ENCODE peak calls at places on chromosomes 3 and 15, in eight cellular contexts. C is suprapubic skin, R is ovary, V is adrenal gland, A is A549, N is left ventricle myocardium inferior, S is H9, J is K562. L is an unnamed sample.

GRCh38 chr3:59818033-59818936 is 768.5 kb upstream of the CFAP20DC start:
- DNase-seq in C (peak; percentile 74), R (peak; percentile 49), V (peak; percentile 80), A (peak; percentile 31), N (peak; percentile 87), S (no peak), J (no peak), L (peak; percentile 89)

GRCh38 chr15:71732636-71733035 is 77.7 kb upstream of the NR2E3 start:
- DNase-seq in C (no peak), R (no peak), V (no peak), A (no peak), N (no peak), S (no peak), J (no peak), L (no peak)

GRCh38 chr15:79025201-79025600 is 65.4 kb downstream of the RASGRF1 start:
- DNase-seq in C (no peak), R (no peak), V (no peak), A (no peak), N (no peak), S (no peak), J (no peak), L (no peak)

GRCh38 chr3:100492059-100492809 is at the start of gene TMEM45A:
- DNase-seq in C (peak; percentile 96), R (peak; percentile 97), V (peak; percentile 96), A (peak; percentile 95), N (peak; percentile 97), S (peak; percentile 97), J (peak; percentile 98), L (peak; percentile 99)

GRCh38 chr3:70979983-70980645 is 603.4 kb downstream of the FOXP1 start:
- DNase-seq in C (no peak), R (no peak), V (no peak), A (no peak), N (no peak), S (no peak), J (no peak), L (no peak)

GRCh38 chr3:21170964-21171363 is 580.0 kb downstream of the ZNF385D start:
- DNase-seq in C (no peak), R (no peak), V (no peak), A (no peak), N (no peak), S (peak; percentile 34), J (no peak), L (no peak)

GRCh38 chr3:13493867-13494441 is 13.8 kb downstream of the HDAC11 start:
- DNase-seq in C (peak; percentile 58), R (peak; percentile 11), V (no peak), A (no peak), N (no peak), S (no peak), J (no peak), L (no peak)

GRCh38 chr3:59043391-59043790 is 6.4 kb downstream of the CFAP20DC start:
- DNase-seq in C (no peak), R (no peak), V (no peak), A (no peak), N (no peak), S (no peak), J (no peak), L (no peak)

GRCh38 chr15:63487076-63487757 is 17.2 kb upstream of the USP3 start:
- DNase-seq in C (peak; percentile 94), R (peak; percentile 88), V (peak; percentile 88), A (peak; percentile 96), N (peak; percentile 90), S (peak; percentile 87), J (peak; percentile 89), L (peak; percentile 93)

GRCh38 chr3:72163809-72164634 is 379.1 kb upstream of the PROK2 start:
- DNase-seq in C (no peak), R (no peak), V (no peak), A (no peak), N (no peak), S (no peak), J (peak; percentile 69), L (no peak)

GRCh38 chr3:126317029-126317996 is 39.9 kb downstream of the KLF15 start:
- DNase-seq in C (no peak), R (no peak), V (no peak), A (no peak), N (no peak), S (no peak), J (no peak), L (no peak)

GRCh38 chr3:55746808-55747413 is 259.8 kb upstream of the WNT5A start:
- DNase-seq in C (no peak), R (no peak), V (no peak), A (no peak), N (no peak), S (no peak), J (no peak), L (no peak)

GRCh38 chr3:31957106-31957505 is 24.0 kb downstream of the OSBPL10 start:
- DNase-seq in C (no peak), R (no peak), V (no peak), A (no peak), N (no peak), S (no peak), J (no peak), L (no peak)

GRCh38 chr15:27912283-27912682 is 186.8 kb downstream of the OCA2 start:
- DNase-seq in C (no peak), R (no peak), V (no peak), A (no peak), N (no peak), S (no peak), J (no peak), L (no peak)

GRCh38 chr3:29012011-29012410 is 268.9 kb upstream of the RBMS3 start:
- DNase-seq in C (no peak), R (no peak), V (no peak), A (no peak), N (no peak), S (no peak), J (no peak), L (no peak)

GRCh38 chr3:114745322-114746240 is 401.5 kb downstream of the ZBTB20 start:
- DNase-seq in C (no peak), R (no peak), V (no peak), A (peak; percentile 79), N (no peak), S (no peak), J (no peak), L (no peak)

GRCh38 chr15:99104788-99105515 is at the start of gene SYNM:
- DNase-seq in C (no peak), R (peak; percentile 82), V (peak; percentile 93), A (peak; percentile 94), N (peak; percentile 84), S (peak; percentile 91), J (peak; percentile 85), L (peak; percentile 75)

GRCh38 chr3:70740082-70740481 is 427.6 kb upstream of the MDFIC2 start:
- DNase-seq in C (no peak), R (no peak), V (no peak), A (no peak), N (no peak), S (no peak), J (no peak), L (no peak)

GRCh38 chr15:71559098-71559497 is 251.3 kb upstream of the NR2E3 start:
- DNase-seq in C (no peak), R (no peak), V (no peak), A (no peak), N (no peak), S (no peak), J (no peak), L (no peak)

GRCh38 chr3:127822166-127822835 is at the start of gene MGLL:
- DNase-seq in C (no peak), R (no peak), V (peak; percentile 29), A (no peak), N (peak; percentile 49), S (no peak), J (no peak), L (peak; percentile 76)

GRCh38 chr3:56988458-56988857 is 72.0 kb upstream of the SPATA12 start:
- DNase-seq in C (no peak), R (no peak), V (no peak), A (no peak), N (no peak), S (no peak), J (no peak), L (no peak)
- H3K4me1 ChIP-seq in C (peaks cover 27% of the 10 kb centered on the region), R (peaks cover 15% of the 10 kb centered on the region), V (peaks cover 8% of the 10 kb centered on the region), A (peaks cover 21% of the 10 kb centered on the region), N (peaks cover 33% of the 10 kb centered on the region), S (no peaks in the 10 kb centered on the region), J (no peaks in the 10 kb centered on the region), L (peaks cover 41% of the 10 kb centered on the region)

GRCh38 chr3:98068824-98069223 is 18.1 kb upstream of the OR5AC2 start:
- DNase-seq in C (no peak), R (no peak), V (no peak), A (no peak), N (no peak), S (no peak), J (no peak), L (no peak)
- TF ChIP-seq CTCF in C (no peak), R (no peak), V (no peak), A (no peak), N (no peak), S (peak; percentile 75), J (no peak), L (no peak)

GRCh38 chr15:95394186-95395067 is 936.1 kb upstream of the NR2F2 start:
- DNase-seq in C (no peak), R (no peak), V (no peak), A (no peak), N (no peak), S (no peak), J (no peak), L (no peak)
- H3K4me1 ChIP-seq in C (no peaks in the 10 kb centered on the region), R (peaks cover 5% of the 10 kb centered on the region), V (no peaks in the 10 kb centered on the region), A (no peaks in the 10 kb centered on the region), N (peaks cover 4% of the 10 kb centered on the region), S (no peaks in the 10 kb centered on the region), J (no peaks in the 10 kb centered on the region), L (no peaks in the 10 kb centered on the region)

GRCh38 chr3:75781079-75781745 is 4.1 kb downstream of the ZNF717 start:
- DNase-seq in C (no peak), R (no peak), V (no peak), A (no peak), N (no peak), S (no peak), J (no peak), L (no peak)

GRCh38 chr3:75782506-75782905 is 2.8 kb downstream of the ZNF717 start:
- DNase-seq in C (no peak), R (no peak), V (no peak), A (no peak), N (no peak), S (no peak), J (no peak), L (no peak)
- TF ChIP-seq CTCF in C (no peak), R (no peak), V (no peak), A (no peak), N (no peak), S (no peak), J (no peak), L (no peak)